ENCODE peak calls at places on chromosomes 3 and 15, in six cellular contexts. L, N, Y, H, V and R are unnamed samples.

GRCh38 chr3:161069441-161070251 is 35.5 kb downstream of the B3GALNT1 start:
- DNase-seq in L (peak; percentile 46), N (peak; percentile 48), Y (no peak), H (no peak), V (no peak), R (no peak)

GRCh38 chr3:171772427-171773056 is 37.7 kb downstream of the PLD1 start:
- DNase-seq in L (peak; percentile 76), N (peak; percentile 71), Y (peak; percentile 52), H (peak; percentile 72), V (peak; percentile 55), R (no peak)

GRCh38 chr15:70291295-70291694 is 193.6 kb upstream of the TLE3 start:
- DNase-seq in L (no peak), N (no peak), Y (no peak), H (no peak), V (no peak), R (no peak)

GRCh38 chr15:56325186-56325585 is 40.0 kb upstream of the TEX9 start:
- DNase-seq in L (peak; percentile 33), N (no peak), Y (no peak), H (no peak), V (no peak), R (no peak)

GRCh38 chr15:89051875-89052274 is 36.4 kb upstream of the ABHD2 start:
- DNase-seq in L (peak; percentile 98), N (peak; percentile 87), Y (no peak), H (peak; percentile 18), V (peak; percentile 6), R (no peak)

GRCh38 chr15:61084944-61085367 is 144.1 kb downstream of the RORA start:
- DNase-seq in L (no peak), N (no peak), Y (peak; percentile 33), H (peak; percentile 79), V (no peak), R (no peak)

GRCh38 chr15:48565560-48566482 is 79.7 kb downstream of the FBN1 start:
- DNase-seq in L (peak; percentile 91), N (peak; percentile 92), Y (no peak), H (no peak), V (peak; percentile 61), R (no peak)

GRCh38 chr3:47910777-47911440 is 105.3 kb downstream of the MAP4 start:
- DNase-seq in L (peak; percentile 95), N (peak; percentile 91), Y (no peak), H (peak; percentile 93), V (peak; percentile 56), R (peak; percentile 10)

GRCh38 chr15:57522148-57522547 is 69.6 kb upstream of the MYZAP start:
- DNase-seq in L (no peak), N (no peak), Y (no peak), H (no peak), V (no peak), R (no peak)

GRCh38 chr15:101709466-101709865 is 14.8 kb downstream of the TARS3 start:
- DNase-seq in L (no peak), N (no peak), Y (no peak), H (no peak), V (no peak), R (no peak)

GRCh38 chr3:149532463-149533180 is 58.1 kb downstream of the TM4SF4 start:
- DNase-seq in L (no peak), N (no peak), Y (no peak), H (no peak), V (no peak), R (no peak)

GRCh38 chr3:134003066-134003465 is 26.7 kb downstream of the SLCO2A1 start:
- DNase-seq in L (no peak), N (no peak), Y (no peak), H (no peak), V (peak; percentile 95), R (no peak)

GRCh38 chr3:179624471-179624870 is 19.9 kb downstream of the NDUFB5 start:
- DNase-seq in L (peak; percentile 43), N (no peak), Y (no peak), H (no peak), V (no peak), R (no peak)

GRCh38 chr15:81008312-81008711 is 7.6 kb downstream of the TLNRD1 start:
- DNase-seq in L (no peak), N (no peak), Y (no peak), H (no peak), V (no peak), R (no peak)

GRCh38 chr15:88800026-88800425 is 3.2 kb upstream of the ACAN start:
- DNase-seq in L (peak; percentile 40), N (no peak), Y (no peak), H (no peak), V (no peak), R (no peak)

DNA sequence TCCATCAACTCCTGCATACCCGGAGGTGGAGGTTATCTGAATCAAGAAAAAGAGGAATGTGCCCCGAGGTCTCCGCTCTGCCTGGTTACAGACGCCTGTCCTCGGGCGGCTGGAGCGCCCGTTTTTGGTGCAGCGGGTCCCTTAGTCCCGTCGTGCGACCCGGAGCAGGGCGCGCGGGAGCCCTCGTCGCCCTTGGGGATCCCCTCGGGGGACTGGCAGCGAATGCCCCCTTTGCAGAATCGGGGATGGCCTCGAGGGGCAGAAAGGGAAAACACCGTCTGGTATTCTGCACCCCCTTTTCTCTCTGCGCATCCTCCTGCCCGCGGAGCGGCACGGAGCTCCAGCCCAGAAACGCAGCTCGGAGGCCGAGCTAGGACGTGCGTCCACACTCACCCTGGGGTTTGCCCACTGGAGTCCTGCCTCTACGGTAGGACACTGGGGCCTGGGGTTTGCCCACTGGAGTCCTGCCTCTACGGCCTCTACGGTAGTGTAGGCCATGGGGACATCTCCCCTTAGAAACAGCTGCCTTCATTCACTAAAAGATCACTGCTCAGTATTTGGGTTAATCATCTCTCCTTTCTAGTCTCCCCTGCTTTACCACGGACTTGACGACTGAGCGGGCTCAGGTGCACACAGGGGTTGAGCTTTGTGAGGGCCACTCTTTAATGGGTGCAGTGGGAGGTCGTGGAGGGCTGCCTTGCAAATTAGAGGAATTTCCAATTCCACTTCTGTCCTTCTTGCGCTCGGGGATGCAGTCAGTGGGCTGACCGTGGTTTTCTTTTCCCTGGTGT is 2.4 kb downstream of the PTPRG start:
- DNase-seq in L (no peak), N (peak; percentile 18), Y (no peak), H (peak; percentile 62), V (peak; percentile 60), R (peak; percentile 50)
- H3K18ac ChIP-seq in L (peak overlapping the region; percentile 10), N (no peak overlapping the region), Y (no peak overlapping the region), H (peak overlapping the region; percentile 97), V (no peak overlapping the region), R (peak overlapping the region; percentile 85)

GRCh38 chr3:126480864-126481263 is 5.2 kb upstream of the ZXDC start:
- DNase-seq in L (no peak), N (no peak), Y (no peak), H (no peak), V (no peak), R (no peak)
- H3K18ac ChIP-seq in L (no peak overlapping the region), N (no peak overlapping the region), Y (no peak overlapping the region), H (no peak overlapping the region), V (no peak overlapping the region), R (no peak overlapping the region)

GRCh38 chr3:50520849-50521248 is 17.4 kb upstream of the CACNA2D2 start:
- DNase-seq in L (no peak), N (no peak), Y (no peak), H (no peak), V (no peak), R (no peak)

GRCh38 chr3:50519471-50520089 is 16.1 kb upstream of the CACNA2D2 start:
- DNase-seq in L (peak; percentile 25), N (peak; percentile 37), Y (peak; percentile 92), H (peak; percentile 90), V (peak; percentile 24), R (peak; percentile 81)

GRCh38 chr3:50523170-50523865 is 19.9 kb upstream of the CACNA2D2 start:
- DNase-seq in L (no peak), N (no peak), Y (no peak), H (no peak), V (no peak), R (no peak)

GRCh38 chr3:50518441-50518840 is 15.0 kb upstream of the CACNA2D2 start:
- DNase-seq in L (no peak), N (no peak), Y (no peak), H (no peak), V (no peak), R (no peak)

DNA sequence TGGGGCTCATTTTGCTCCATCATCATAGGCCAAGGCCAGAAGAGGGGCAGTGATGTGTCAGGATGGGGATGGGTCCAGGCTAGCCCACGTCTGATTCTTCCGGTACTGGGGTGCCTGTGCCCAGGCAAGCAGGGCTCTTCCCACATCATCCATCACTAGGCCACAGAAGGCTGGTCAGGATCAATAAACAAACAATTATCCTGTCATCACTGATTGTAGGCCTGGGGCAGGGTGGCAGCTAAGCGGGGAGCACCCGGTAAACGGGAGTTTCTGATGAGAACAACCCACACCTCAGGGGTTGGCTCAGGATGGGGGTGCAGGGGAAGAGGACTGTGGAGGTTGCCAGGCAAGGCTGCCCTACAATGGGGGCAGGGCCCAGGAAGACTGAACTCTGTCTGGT is 18.1 kb upstream of the CACNA2D2 start:
- DNase-seq in L (no peak), N (no peak), Y (no peak), H (no peak), V (no peak), R (no peak)
- H3K18ac ChIP-seq in L (no peak overlapping the region), N (no peak overlapping the region), Y (no peak overlapping the region), H (peak overlapping the region; percentile 10), V (no peak overlapping the region), R (peak overlapping the region; percentile 97)

GRCh38 chr3:66035763-66036477 is 2.8 kb downstream of the MAGI1 start:
- DNase-seq in L (no peak), N (no peak), Y (peak; percentile 46), H (peak; percentile 95), V (no peak), R (no peak)
- H3K18ac ChIP-seq in L (no peak overlapping the region), N (peak overlapping the region; percentile 1), Y (peak overlapping the region; percentile 21), H (no peak overlapping the region), V (peak overlapping the region; percentile 21), R (peak overlapping the region; percentile 43)

DNA sequence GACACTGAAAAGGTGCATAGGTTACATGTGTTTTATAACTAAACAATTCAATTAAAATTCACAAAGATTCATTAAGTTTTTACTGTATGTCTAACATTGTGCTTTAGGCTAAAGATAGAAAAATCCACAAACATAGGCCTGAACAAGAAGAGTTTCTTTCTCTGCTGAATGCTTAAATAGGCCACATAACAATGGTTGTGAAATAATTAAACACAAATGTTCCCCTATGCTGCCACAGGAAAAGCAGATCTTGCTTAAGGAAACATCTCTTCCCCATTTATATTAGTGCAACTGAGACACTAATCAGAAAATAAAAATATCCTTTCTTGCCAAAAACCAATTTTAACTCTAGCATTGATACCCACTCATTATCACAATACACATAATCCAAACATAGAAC is 725.4 kb upstream of the DPPA4 start:
- DNase-seq in L (no peak), N (no peak), Y (no peak), H (no peak), V (no peak), R (no peak)
- H3K18ac ChIP-seq in L (no peak overlapping the region), N (no peak overlapping the region), Y (no peak overlapping the region), H (no peak overlapping the region), V (no peak overlapping the region), R (no peak overlapping the region)

GRCh38 chr3:194056731-194057415 is 79.1 kb upstream of the HES1 start:
- DNase-seq in L (no peak), N (no peak), Y (peak; percentile 15), H (no peak), V (peak; percentile 67), R (no peak)
- H3K18ac ChIP-seq in L (no peak overlapping the region), N (peak overlapping the region; percentile 55), Y (no peak overlapping the region), H (peak overlapping the region; percentile 20), V (no peak overlapping the region), R (peak overlapping the region; percentile 68)

GRCh38 chr3:144112437-144112836 is 140.8 kb downstream of the DIPK2A start:
- DNase-seq in L (no peak), N (no peak), Y (no peak), H (no peak), V (no peak), R (no peak)
- H3K18ac ChIP-seq in L (no peak overlapping the region), N (no peak overlapping the region), Y (no peak overlapping the region), H (no peak overlapping the region), V (no peak overlapping the region), R (no peak overlapping the region)